ENCODE peak calls at places on chromosomes 6 and 20, in ten cellular contexts. L is lower leg skin, V is BE2C, E is GM13977, R is endodermal cell, A is AG10803, F is brain microvascular endothelial cell, K is fibroblast of pulmonary artery, D is fibroblast of villous mesenchyme, C is RWPE1. U is an unnamed sample.

GRCh38 chr6:39565948-39566347 is 159.3 kb downstream of the KIF6 start:
- DNase-seq in R (no peak), V (no peak), K (no peak), L (no peak), F (no peak), E (no peak), C (no peak), D (no peak), A (peak), U (no peak)

GRCh38 chr6:166104107-166104506 is 63.5 kb downstream of the TBXT start:
- DNase-seq in L (no peak), C (no peak), R (no peak), F (peak), A (peak), V (no peak), D (peak), K (peak), E (no peak), U (no peak)

GRCh38 chr20:63530788-63531160 is 6.4 kb downstream of the PTK6 start:
- DNase-seq in C (no peak), E (no peak), V (peak), K (no peak), A (no peak), F (no peak), L (no peak), R (no peak), D (no peak), U (no peak)

GRCh38 chr20:57211949-57212889 is 54.2 kb downstream of the BMP7 start:
- DNase-seq in L (peak), D (peak), E (no peak), R (peak), C (peak), A (peak), K (peak), F (peak), V (no peak), U (peak)

GRCh38 chr6:135291288-135292116 is 110.4 kb downstream of the MYB start:
- DNase-seq in C (peak), K (peak), D (no peak), V (no peak), E (no peak), F (peak), R (no peak), A (peak), L (no peak), U (peak)

GRCh38 chr20:62770916-62771315 is 25.4 kb upstream of the MRGBP start:
- DNase-seq in A (no peak), L (no peak), C (no peak), K (no peak), V (no peak), D (no peak), F (no peak), E (no peak), R (no peak), U (no peak)

GRCh38 chr20:15396026-15396425 is 1058.6 kb upstream of the FLRT3 start:
- DNase-seq in V (no peak), C (no peak), D (no peak), K (no peak), L (no peak), R (no peak), F (no peak), A (no peak), E (no peak), U (no peak)

GRCh38 chr20:53224851-53225250 is 252.7 kb downstream of the TSHZ2 start:
- DNase-seq in D (peak), V (no peak), A (peak), R (no peak), C (no peak), K (peak), F (no peak), E (no peak), L (no peak), U (no peak)

GRCh38 chr6:56821005-56821432 is 133.9 kb upstream of the BEND6 start:
- DNase-seq in A (no peak), V (no peak), K (no peak), E (no peak), F (no peak), L (no peak), R (no peak), C (no peak), D (no peak), U (no peak)

GRCh38 chr6:5401845-5402738 is 140.8 kb downstream of the FARS2 start:
- DNase-seq in F (peak), D (peak), K (peak), V (no peak), A (peak), L (no peak), C (no peak), E (no peak), R (no peak), U (peak)

GRCh38 chr6:48474764-48475674 is 364.0 kb upstream of the PTCHD4 start:
- DNase-seq in R (no peak), L (no peak), A (no peak), E (no peak), F (no peak), V (no peak), C (peak), D (no peak), K (peak), U (peak)

GRCh38 chr6:104711371-104711770 is 148.3 kb downstream of the HACE1 start:
- DNase-seq in E (no peak), L (no peak), K (peak), A (peak), R (no peak), F (peak), C (peak), D (peak), V (no peak), U (peak)

GRCh38 chr20:8287328-8287727 is 155.3 kb downstream of the PLCB1 start:
- DNase-seq in V (peak), L (no peak), F (no peak), C (no peak), A (no peak), D (no peak), R (no peak), K (no peak), E (no peak), U (no peak)

GRCh38 chr20:56893206-56893605 is 264.1 kb downstream of the TFAP2C start:
- DNase-seq in A (no peak), V (no peak), C (no peak), L (no peak), D (no peak), K (no peak), E (no peak), R (peak), F (no peak), U (no peak)

GRCh38 chr20:12198281-12198680 is 280.6 kb downstream of the BTBD3 start:
- DNase-seq in V (no peak), F (no peak), R (no peak), C (no peak), D (no peak), A (no peak), K (no peak), L (no peak), E (no peak), U (no peak)

GRCh38 chr6:167699141-167700036 is 127.3 kb upstream of the AFDN start:
- DNase-seq in R (peak), L (peak), K (peak), A (peak), F (peak), V (no peak), E (no peak), D (no peak), C (peak), U (peak)

GRCh38 chr20:37414133-37414532 is 68.2 kb downstream of the SRC start:
- DNase-seq in V (no peak), L (no peak), F (no peak), E (no peak), R (peak), C (no peak), A (no peak), D (no peak), K (no peak), U (no peak)

GRCh38 chr20:23121766-23122095 is 35.6 kb upstream of the CD93 start:
- DNase-seq in E (no peak), A (no peak), R (no peak), F (no peak), K (no peak), V (no peak), L (no peak), C (no peak), D (no peak), U (no peak)

GRCh38 chr6:40036186-40036585 is 101.9 kb upstream of the MOCS1 start:
- DNase-seq in F (no peak), K (no peak), V (no peak), L (no peak), E (no peak), A (no peak), R (no peak), D (no peak), C (no peak), U (no peak)

GRCh38 chr20:61521680-61522420 is 269.8 kb downstream of the CDH4 start:
- DNase-seq in R (no peak), F (no peak), D (no peak), C (no peak), A (no peak), L (no peak), K (no peak), V (no peak), E (no peak), U (no peak)

GRCh38 chr6:5190467-5190866 is 70.3 kb downstream of the LYRM4 start:
- DNase-seq in V (no peak), A (peak), K (peak), L (no peak), R (no peak), C (peak), F (peak), E (no peak), D (peak), U (peak)

GRCh38 chr6:111989743-111990142 is 64.2 kb upstream of the CCN6 start:
- DNase-seq in A (no peak), C (no peak), E (no peak), V (no peak), L (no peak), F (no peak), D (no peak), K (no peak), R (peak), U (no peak)

GRCh38 chr6:23752414-23752813 is 373.6 kb upstream of the NRSN1 start:
- DNase-seq in K (no peak), C (no peak), A (no peak), V (no peak), L (no peak), D (no peak), E (no peak), R (no peak), F (no peak), U (no peak)

GRCh38 chr6:23754197-23754596 is 371.8 kb upstream of the NRSN1 start:
- DNase-seq in C (no peak), A (no peak), K (no peak), V (no peak), R (no peak), L (no peak), F (no peak), E (no peak), D (peak), U (peak)
- TF ChIP-seq CTCF in C (no peak), A (no peak), K (no peak), V (peak), R (peak), L (no peak), F (no peak), E (no peak), D (no peak), U (peak)

DNA sequence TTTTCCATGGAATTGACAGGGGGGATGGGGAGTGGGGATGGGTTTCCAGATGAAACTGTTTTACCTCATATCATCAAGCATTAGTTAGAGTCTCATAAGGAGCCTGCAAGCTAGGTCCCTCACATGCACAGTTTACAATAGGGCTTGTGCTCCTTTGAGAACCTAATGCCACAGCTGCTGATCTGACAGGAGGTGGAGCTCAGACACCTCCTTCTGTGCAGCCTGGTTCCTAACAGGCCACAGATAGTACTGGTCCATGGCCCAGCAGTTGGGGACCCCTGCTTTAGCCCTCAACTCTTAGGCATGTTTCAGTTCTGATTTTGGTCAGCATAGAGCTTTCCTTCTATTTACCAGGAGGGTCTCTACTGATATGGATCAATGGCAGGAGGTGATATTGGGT is 251.6 kb downstream of the LAMA2 start:
- DNase-seq in D (no peak), F (no peak), V (no peak), C (no peak), K (peak), A (no peak), E (no peak), R (no peak), L (no peak), U (no peak)
- TF ChIP-seq CTCF in D (no peak), F (peak), V (no peak), C (no peak), K (peak), A (no peak), E (no peak), R (no peak), L (no peak), U (no peak)

GRCh38 chr20:46985671-46986070 is 91.0 kb downstream of the EYA2 start:
- DNase-seq in R (no peak), E (no peak), V (no peak), C (no peak), A (peak), K (no peak), L (no peak), F (no peak), D (no peak), U (no peak)
- TF ChIP-seq CTCF in R (no peak), E (no peak), V (no peak), C (no peak), A (no peak), K (no peak), L (no peak), F (no peak), D (no peak), U (no peak)

DNA sequence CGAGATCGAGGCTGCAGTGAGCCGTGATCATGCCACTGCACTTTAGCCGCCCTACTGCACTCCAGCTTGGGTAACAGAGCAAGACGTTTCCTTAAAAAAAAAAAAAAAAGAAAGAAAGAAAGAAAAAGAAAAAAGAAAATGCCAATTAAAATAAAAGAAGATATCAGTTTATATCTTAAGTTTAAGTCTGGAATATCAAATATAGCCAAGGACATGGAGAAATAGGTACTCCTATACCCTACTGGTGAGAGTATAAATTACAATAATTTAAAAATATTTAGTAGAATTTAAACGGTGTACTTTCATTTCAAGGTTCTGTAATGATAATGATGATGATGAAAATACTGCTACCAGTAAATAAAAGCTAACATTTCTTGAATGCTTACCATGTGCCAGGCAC is 3.8 kb upstream of the TRIM31 start:
- DNase-seq in V (no peak), C (no peak), D (no peak), F (no peak), R (no peak), E (no peak), K (no peak), L (no peak), A (no peak), U (no peak)
- TF ChIP-seq CTCF in V (no peak), C (no peak), D (no peak), F (peak), R (peak), E (no peak), K (no peak), L (no peak), A (peak), U (no peak)

GRCh38 chr6:1498491-1499113 is 109.2 kb downstream of the FOXF2 start:
- DNase-seq in C (no peak), R (no peak), V (no peak), K (no peak), D (no peak), A (peak), E (no peak), F (no peak), L (no peak), U (no peak)
- TF ChIP-seq CTCF in C (no peak), R (peak), V (peak), K (peak), D (no peak), A (peak), E (peak), F (peak), L (no peak), U (no peak)

DNA sequence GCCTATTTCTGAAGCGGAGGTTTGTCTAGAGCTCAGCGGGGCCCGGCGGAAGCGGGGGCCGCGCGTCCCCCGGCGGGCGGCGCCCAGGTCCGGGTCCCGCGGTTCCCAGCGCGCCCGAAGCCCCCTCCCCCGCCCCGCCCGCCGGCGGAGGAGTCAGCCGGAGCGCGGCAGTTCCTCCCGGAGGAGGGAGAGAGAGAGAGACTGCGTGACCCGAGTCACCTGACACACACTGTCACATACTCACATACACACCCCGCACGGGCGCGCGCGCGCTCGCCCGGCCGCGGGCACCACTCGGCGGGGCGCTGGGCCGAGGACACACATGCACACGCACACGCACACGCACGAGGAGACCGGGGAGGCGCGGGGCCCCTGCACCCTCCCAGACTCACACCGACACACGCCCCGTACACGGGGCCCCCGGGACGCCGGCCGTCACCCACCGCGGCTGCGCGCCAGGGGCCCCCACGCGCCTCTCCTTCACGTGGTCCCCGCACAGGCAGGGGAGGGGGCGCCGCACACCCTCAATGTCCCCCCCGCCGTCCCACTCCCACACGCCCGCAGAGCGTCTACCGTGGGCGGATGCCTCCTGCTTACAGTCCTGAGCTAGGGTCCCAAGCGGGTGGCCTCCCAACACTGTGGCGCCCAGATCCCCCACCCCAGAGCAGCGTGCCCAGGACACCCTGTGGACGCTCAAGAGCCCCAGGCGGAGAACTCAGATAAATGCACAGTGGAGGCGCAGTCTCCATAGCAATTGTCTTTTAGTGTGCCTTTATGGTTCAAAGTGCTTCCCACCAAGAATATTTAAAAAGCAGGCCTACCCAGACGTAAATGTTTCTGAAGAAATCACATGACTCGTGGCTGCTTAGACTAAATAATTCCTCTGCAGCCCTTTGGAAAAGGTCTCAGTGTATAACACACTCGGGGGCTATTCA is at the start of gene RRAGD:
- DNase-seq in R (peak), L (peak), D (peak), E (peak), A (no peak), C (no peak), V (peak), F (no peak), K (no peak), U (no peak)
- TF ChIP-seq CTCF in R (no peak), L (no peak), D (no peak), E (no peak), A (no peak), C (no peak), V (no peak), F (no peak), K (no peak), U (no peak)